ENCODE peak calls at places on chromosomes 5 and 9, in nine cellular contexts. H is mesendoderm, J is neural crest cell, L is gastrocnemius medialis, I is NCI-H748 treated with DMSO at 0.1 percent for 48 hours, K is EL, E is H7, C is psoas muscle, Q is WERI-Rb-1. M is an unnamed sample.

GRCh38 chr9:9395539-9395938 is 1217.3 kb downstream of the PTPRD start:
- DNase-seq in J (no peak), L (no peak), I (no peak), K (no peak), E (no peak), C (no peak), Q (no peak), H (no peak), M (no peak)

GRCh38 chr9:130446111-130446861 is 1.5 kb downstream of the ASS1 start:
- DNase-seq in J (no peak), K (peak; percentile 93), C (peak; percentile 93), L (peak; percentile 64), Q (peak; percentile 80), I (no peak), H (peak; percentile 74), E (peak; percentile 88), M (no peak)

GRCh38 chr9:84146893-84147705 is 166.5 kb downstream of the RMI1 start:
- DNase-seq in J (no peak), Q (no peak), E (no peak), K (peak; percentile 8), I (peak; percentile 70), H (no peak), C (no peak), L (no peak), M (no peak)

GRCh38 chr9:19992556-19992955 is 203.7 kb upstream of the SLC24A2 start:
- DNase-seq in I (no peak), Q (peak; percentile 25), J (no peak), H (no peak), C (no peak), E (no peak), L (no peak), K (peak; percentile 72), M (no peak)

GRCh38 chr5:137561572-137561971 is 62.4 kb upstream of the SPOCK1 start:
- DNase-seq in Q (no peak), L (no peak), E (no peak), J (no peak), I (no peak), H (no peak), K (peak; percentile 66), C (no peak), M (no peak)

GRCh38 chr9:137422668-137423000 is 328 bp downstream of the EXD3 start:
- DNase-seq in K (peak; percentile 47), E (peak; percentile 89), J (no peak), Q (no peak), L (no peak), I (no peak), H (peak; percentile 37), C (no peak), M (no peak)

GRCh38 chr5:1168751-1169607 is 32.4 kb upstream of the SLC6A19 start:
- DNase-seq in I (no peak), Q (no peak), J (no peak), C (no peak), L (no peak), H (no peak), K (no peak), E (no peak), M (no peak)

GRCh38 chr9:130143279-130143893 is 28.8 kb upstream of the NCS1 start:
- DNase-seq in Q (no peak), J (no peak), C (no peak), L (no peak), E (peak; percentile 26), I (no peak), H (no peak), K (no peak), M (no peak)

GRCh38 chr5:179191506-179192184 is 131.5 kb downstream of the ZNF354C start:
- DNase-seq in I (no peak), C (peak; percentile 20), E (peak; percentile 68), H (no peak), Q (no peak), L (no peak), K (no peak), J (no peak), M (no peak)

GRCh38 chr5:142006363-142007236 is 6.2 kb downstream of the GNPDA1 start:
- DNase-seq in L (no peak), C (no peak), I (no peak), E (no peak), J (no peak), H (no peak), K (peak; percentile 10), Q (no peak), M (no peak)

GRCh38 chr5:34687269-34688011 is 31.3 kb downstream of the RAI14 start:
- DNase-seq in C (no peak), K (peak; percentile 89), J (no peak), L (no peak), Q (no peak), H (no peak), E (no peak), I (no peak), M (no peak)

GRCh38 chr5:79825802-79826201 is 136.2 kb downstream of the CMYA5 start:
- DNase-seq in Q (no peak), C (no peak), J (no peak), L (no peak), E (no peak), I (no peak), K (no peak), H (no peak), M (no peak)

GRCh38 chr5:157197088-157197487 is 16.4 kb downstream of the ITK start:
- DNase-seq in L (no peak), I (no peak), K (no peak), Q (no peak), C (no peak), E (no peak), H (no peak), J (no peak), M (no peak)

GRCh38 chr5:28862860-28863196 is 1824.4 kb upstream of the CDH9 start:
- DNase-seq in H (no peak), L (no peak), E (no peak), Q (no peak), J (no peak), C (no peak), K (no peak), I (peak; percentile 99), M (no peak)

GRCh38 chr9:114033397-114034103 is 44.5 kb downstream of the AMBP start:
- DNase-seq in K (peak; percentile 21), L (no peak), E (peak; percentile 90), J (peak; percentile 53), H (peak; percentile 42), C (peak; percentile 68), I (no peak), Q (peak; percentile 76), M (no peak)

GRCh38 chr5:162288647-162289296 is 221.2 kb downstream of the GABRG2 start:
- DNase-seq in H (no peak), Q (no peak), E (no peak), L (no peak), C (no peak), J (no peak), I (no peak), K (no peak), M (no peak)

GRCh38 chr5:177010150-177010549 is 3.6 kb upstream of the UIMC1 start:
- DNase-seq in L (no peak), E (no peak), J (no peak), I (no peak), Q (no peak), K (no peak), C (no peak), H (no peak), M (no peak)

GRCh38 chr5:157828031-157828948 is 30.7 kb downstream of the CLINT1 start:
- DNase-seq in Q (no peak), C (no peak), H (no peak), K (no peak), L (no peak), I (no peak), E (no peak), J (no peak), M (no peak)

GRCh38 chr9:26326473-26327044 is 566.0 kb downstream of the CAAP1 start:
- DNase-seq in I (no peak), K (peak; percentile 66), J (peak; percentile 43), H (peak; percentile 79), Q (peak; percentile 23), E (peak; percentile 28), L (no peak), C (no peak), M (peak; percentile 25)

GRCh38 chr5:143515829-143516228 is 112.3 kb upstream of the NR3C1 start:
- DNase-seq in J (no peak), C (no peak), K (no peak), E (no peak), L (no peak), H (no peak), Q (no peak), I (no peak), M (no peak)

GRCh38 chr9:134571326-134571871 is 70.2 kb upstream of the COL5A1 start:
- DNase-seq in Q (no peak), E (no peak), K (no peak), J (no peak), H (no peak), L (no peak), C (no peak), I (no peak), M (peak; percentile 4)

GRCh38 chr5:13357937-13358336 is 586.6 kb downstream of the DNAH5 start:
- DNase-seq in H (no peak), K (no peak), J (no peak), Q (no peak), E (no peak), C (no peak), L (no peak), I (no peak), M (no peak)

GRCh38 chr9:88835038-88835466 is 156.2 kb upstream of the S1PR3 start:
- DNase-seq in C (no peak), K (peak; percentile 50), Q (no peak), H (no peak), E (no peak), L (no peak), J (no peak), I (no peak), M (no peak)

GRCh38 chr5:180825768-180826525 is 23.3 kb upstream of the MGAT1 start:
- DNase-seq in K (peak; percentile 78), L (no peak), C (no peak), I (no peak), E (no peak), H (no peak), Q (no peak), J (no peak), M (no peak)

GRCh38 chr5:102800427-102800826 is 45.3 kb downstream of the PAM start:
- DNase-seq in C (no peak), K (no peak), I (no peak), Q (no peak), J (no peak), E (no peak), H (peak; percentile 31), L (no peak), M (no peak)

GRCh38 chr9:80648336-80648735 is 1041.0 kb downstream of the TLE1 start:
- DNase-seq in H (peak; percentile 14), C (no peak), I (no peak), L (no peak), Q (no peak), K (peak; percentile 78), J (no peak), E (no peak), M (no peak)

GRCh38 chr9:134496413-134497282 is 145.0 kb upstream of the COL5A1 start:
- DNase-seq in K (peak; percentile 82), J (no peak), E (peak; percentile 24), Q (no peak), L (no peak), H (no peak), I (no peak), C (peak; percentile 47), M (no peak)

GRCh38 chr9:121718063-121718462 is 66.6 kb downstream of the DAB2IP start:
- DNase-seq in Q (no peak), C (no peak), L (no peak), K (peak; percentile 38), H (no peak), E (peak; percentile 74), J (no peak), I (no peak), M (no peak)

GRCh38 chr5:180216646-180217171 is 7.7 kb upstream of the RASGEF1C start:
- DNase-seq in C (no peak), J (no peak), H (no peak), I (no peak), E (no peak), L (no peak), K (no peak), Q (no peak), M (no peak)

GRCh38 chr5:76271836-76272235 is 131.2 kb upstream of the IQGAP2 start:
- DNase-seq in C (no peak), K (no peak), J (no peak), L (no peak), H (peak; percentile 57), E (no peak), I (no peak), Q (no peak), M (no peak)

GRCh38 chr5:58794875-58795274 is 212.0 kb downstream of the RAB3C start:
- DNase-seq in K (no peak), I (no peak), J (no peak), H (no peak), C (no peak), E (no peak), Q (no peak), L (no peak), M (no peak)

M was measured in progenitor cell of endocrine pancreas.